ENCODE peak calls at places on chromosomes 16 and 17, in six cellular contexts. U, P, T, W, R and I are unnamed samples.

GRCh38 chr17:59299400-59300092 is 31.9 kb upstream of the YPEL2 start:
- DNase-seq in R (no peak), P (no peak), T (no peak), W (no peak), U (no peak), I (no peak)

GRCh38 chr16:65919116-65919515 is 447.4 kb upstream of the CDH5 start:
- DNase-seq in P (no peak), T (no peak), U (no peak), R (peak; percentile 5), W (no peak), I (no peak)

GRCh38 chr16:50928065-50928464 is 186.2 kb downstream of the CYLD start:
- DNase-seq in R (no peak), U (no peak), T (no peak), W (no peak), P (no peak), I (no peak)

GRCh38 chr16:30335598-30336474 is 19.3 kb downstream of the CD2BP2 start:
- DNase-seq in P (no peak), T (no peak), R (no peak), W (no peak), U (no peak), I (peak; percentile 26)

GRCh38 chr16:77437859-77438258 is 3.0 kb upstream of the ADAMTS18 start:
- DNase-seq in R (peak; percentile 57), W (no peak), P (no peak), U (no peak), T (no peak), I (no peak)

GRCh38 chr16:25107466-25107792 is 4.1 kb upstream of the LCMT1 start:
- DNase-seq in W (no peak), R (no peak), P (no peak), T (no peak), U (no peak), I (no peak)

GRCh38 chr16:49620158-49620867 is 235.6 kb downstream of the ZNF423 start:
- DNase-seq in P (no peak), R (no peak), T (no peak), W (peak; percentile 75), U (no peak), I (no peak)

GRCh38 chr17:9958586-9959281 is 53.7 kb upstream of the RCVRN start:
- DNase-seq in T (peak; percentile 65), W (no peak), P (no peak), U (no peak), R (peak; percentile 65), I (no peak)

GRCh38 chr17:40841246-40841645 is 18.8 kb upstream of the KRT10 start:
- DNase-seq in P (no peak), U (no peak), T (no peak), R (no peak), W (no peak), I (no peak)

GRCh38 chr17:81537343-81537855 is 9.2 kb downstream of the FSCN2 start:
- DNase-seq in T (peak; percentile 92), U (no peak), R (peak; percentile 86), W (no peak), P (no peak), I (peak; percentile 18)

GRCh38 chr17:81519284-81520020 is 6.9 kb upstream of the ACTG1 start:
- DNase-seq in P (peak; percentile 63), W (peak; percentile 40), U (no peak), T (no peak), R (peak; percentile 78), I (peak; percentile 72)

GRCh38 chr16:22278418-22278817 is 18.8 kb upstream of the POLR3E start:
- DNase-seq in R (no peak), W (no peak), P (no peak), T (no peak), U (no peak), I (no peak)

GRCh38 chr17:50064253-50064991 is 8.5 kb downstream of the ITGA3 start:
- DNase-seq in T (no peak), U (no peak), W (peak; percentile 90), P (no peak), R (peak; percentile 50), I (no peak)

GRCh38 chr17:16281351-16281750 is 64.3 kb downstream of the PIGL start:
- DNase-seq in T (no peak), W (no peak), R (no peak), U (no peak), P (no peak), I (no peak)

GRCh38 chr17:32327911-32328310 is 14.1 kb downstream of the C17orf75 start:
- DNase-seq in R (no peak), W (no peak), P (no peak), T (no peak), U (no peak), I (no peak)

GRCh38 chr16:54430491-54431030 is 144.0 kb upstream of the IRX3 start:
- DNase-seq in T (no peak), W (no peak), R (no peak), U (no peak), P (no peak), I (no peak)

GRCh38 chr17:17551361-17551760 is 40.1 kb downstream of the PEMT start:
- DNase-seq in P (no peak), U (no peak), R (peak; percentile 23), W (peak; percentile 73), T (no peak), I (no peak)

GRCh38 chr17:64130559-64131001 is 636 bp upstream of the ERN1 start:
- DNase-seq in W (peak; percentile 63), U (no peak), R (no peak), T (no peak), P (no peak), I (no peak)

GRCh38 chr16:85028638-85029412 is 1.2 kb downstream of the KIAA0513 start:
- DNase-seq in T (no peak), U (no peak), W (peak; percentile 63), R (no peak), P (peak; percentile 70), I (peak; percentile 28)

GRCh38 chr16:48157794-48158193 is 2.0 kb upstream of the ABCC12 start:
- DNase-seq in P (no peak), W (no peak), T (no peak), U (no peak), R (no peak), I (no peak)

GRCh38 chr17:28896884-28897768 is at the start of gene FLOT2:
- DNase-seq in P (peak; percentile 49), R (peak; percentile 88), W (peak; percentile 65), U (no peak), T (peak; percentile 73), I (peak; percentile 77)

GRCh38 chr16:53054670-53055485 is at the start of gene CHD9:
- DNase-seq in T (peak; percentile 94), P (peak; percentile 66), R (peak; percentile 94), W (peak; percentile 87), U (peak; percentile 56), I (peak; percentile 73)

GRCh38 chr17:28897769-28898259 is 281 bp upstream of the FLOT2 start:
- DNase-seq in W (no peak), P (no peak), T (no peak), R (no peak), U (no peak), I (no peak)

GRCh38 chr16:616771-617586 is 13.8 kb upstream of the WFIKKN1 start:
- DNase-seq in W (no peak), P (no peak), R (no peak), U (no peak), T (no peak), I (no peak)

GRCh38 chr17:7219434-7219811 is 213 bp downstream of the DLG4 start:
- DNase-seq in P (no peak), R (no peak), W (no peak), T (peak; percentile 35), U (no peak), I (no peak)

GRCh38 chr17:54982399-54982798 is 13.8 kb downstream of the STXBP4 start:
- DNase-seq in T (no peak), W (peak; percentile 56), U (no peak), R (no peak), P (no peak), I (no peak)

GRCh38 chr17:42180411-42180921 is 476 bp downstream of the KCNH4 start:
- DNase-seq in T (no peak), W (no peak), P (no peak), R (peak; percentile 64), U (no peak), I (no peak)

GRCh38 chr16:70689970-70690905 is 4.4 kb upstream of the MTSS2 start:
- DNase-seq in T (peak; percentile 22), R (no peak), U (no peak), P (no peak), W (no peak), I (no peak)

GRCh38 chr17:79026345-79027273 is 2.6 kb downstream of the C1QTNF1 start:
- DNase-seq in U (no peak), R (no peak), T (no peak), P (no peak), W (no peak), I (no peak)

GRCh38 chr16:15055141-15056053 is 477 bp downstream of the NTAN1 start:
- DNase-seq in P (peak; percentile 68), W (peak; percentile 61), T (peak; percentile 69), R (peak; percentile 81), U (no peak), I (no peak)

GRCh38 chr17:30256756-30257506 is 21.4 kb upstream of the SLC6A4 start:
- DNase-seq in W (no peak), U (no peak), T (no peak), P (no peak), R (no peak), I (no peak)

GRCh38 chr17:77140878-77141767 is at the start of gene SEC14L1:
- DNase-seq in P (no peak), U (no peak), W (no peak), T (peak; percentile 58), R (peak; percentile 78), I (peak; percentile 31)

GRCh38 chr16:50301626-50302471 is 35.5 kb downstream of the ADCY7 start:
- DNase-seq in T (no peak), U (no peak), W (no peak), R (no peak), P (no peak), I (no peak)

GRCh38 chr17:77875881-77876509 is 82.5 kb upstream of the TNRC6C start:
- DNase-seq in W (no peak), P (no peak), T (no peak), U (no peak), R (no peak), I (no peak)

GRCh38 chr16:15856901-15857778 is at the start of gene MYH11:
- DNase-seq in R (peak; percentile 83), T (no peak), U (no peak), W (peak; percentile 81), P (no peak), I (no peak)

GRCh38 chr17:81397314-81398169 is 2.3 kb downstream of the BAHCC1 start:
- DNase-seq in W (no peak), R (peak; percentile 92), P (no peak), U (no peak), T (peak; percentile 58), I (no peak)

GRCh38 chr17:83061586-83061985 is 17.8 kb upstream of the METRNL start:
- DNase-seq in T (no peak), W (peak; percentile 6), R (no peak), P (no peak), U (no peak), I (no peak)

GRCh38 chr16:23534868-23535860 is 22.0 kb downstream of the EARS2 start:
- DNase-seq in T (no peak), W (no peak), P (no peak), R (no peak), U (no peak), I (no peak)

GRCh38 chr17:64084086-64084939 is 45.6 kb downstream of the ERN1 start:
- DNase-seq in U (no peak), R (peak; percentile 49), W (no peak), T (peak; percentile 68), P (no peak), I (no peak)

GRCh38 chr17:73575470-73576235 is 68.6 kb downstream of the SDK2 start:
- DNase-seq in R (no peak), P (no peak), W (no peak), T (peak; percentile 95), U (no peak), I (no peak)